ENCODE peak calls at places on chromosomes 12 and 14, in seven cellular contexts. R is stomach, J is sigmoid colon, D is upper lobe of left lung, E is transverse colon, G is HCT116, C is spleen. T is an unnamed sample.

GRCh38 chr14:95294320-95294719 is 25.4 kb downstream of the CLMN start:
- DNase-seq in R (no peak), J (no peak), D (no peak), E (no peak), G (no peak), C (no peak), T (no peak)

GRCh38 chr14:49303952-49304516 is 282.1 kb downstream of the RPS29 start:
- DNase-seq in R (no peak), J (no peak), D (no peak), E (no peak), G (no peak), C (no peak), T (no peak)

GRCh38 chr14:99968156-99968920 is 96.9 kb upstream of the EVL start:
- DNase-seq in R (no peak), J (no peak), D (no peak), E (no peak), G (no peak), C (no peak), T (no peak)

GRCh38 chr12:3246253-3246652 is 169.1 kb downstream of the TSPAN9 start:
- DNase-seq in R (no peak), J (no peak), D (no peak), E (no peak), G (no peak), C (no peak), T (no peak)

GRCh38 chr12:1531160-1531653 is 63.2 kb downstream of the FBXL14 start:
- DNase-seq in R (no peak), J (no peak), D (peak), E (no peak), G (no peak), C (no peak), T (no peak)

GRCh38 chr14:105022276-105022670 is 1.4 kb upstream of the CDCA4 start:
- DNase-seq in R (no peak), J (no peak), D (no peak), E (no peak), G (no peak), C (no peak), T (no peak)

GRCh38 chr12:98066251-98066650 is 449.1 kb upstream of the TMPO start:
- DNase-seq in R (no peak), J (no peak), D (no peak), E (no peak), G (no peak), C (no peak), T (no peak)

GRCh38 chr14:98437113-98437512 is 834.9 kb downstream of the BCL11B start:
- DNase-seq in R (no peak), J (no peak), D (no peak), E (no peak), G (no peak), C (no peak), T (no peak)

GRCh38 chr14:23324993-23325392 is 3.7 kb downstream of the PABPN1 start:
- DNase-seq in R (no peak), J (no peak), D (no peak), E (no peak), G (no peak), C (no peak), T (no peak)

GRCh38 chr12:67358686-67359374 is 89.7 kb downstream of the CAND1 start:
- DNase-seq in R (no peak), J (no peak), D (no peak), E (no peak), G (no peak), C (no peak), T (no peak)

GRCh38 chr12:121803861-121804416 is at the start of gene SETD1B:
- DNase-seq in R (peak), J (peak), D (peak), E (peak), G (no peak), C (peak), T (no peak)

GRCh38 chr12:51678086-51678724 is 87.2 kb downstream of the SCN8A start:
- DNase-seq in R (peak), J (no peak), D (no peak), E (peak), G (peak), C (no peak), T (no peak)

GRCh38 chr12:43965899-43966298 is 130.0 kb downstream of the TMEM117 start:
- DNase-seq in R (no peak), J (no peak), D (no peak), E (no peak), G (no peak), C (no peak), T (no peak)

GRCh38 chr12:29725587-29726320 is 58.0 kb downstream of the TMTC1 start:
- DNase-seq in R (no peak), J (peak), D (no peak), E (peak), G (no peak), C (no peak), T (no peak)

GRCh38 chr12:32768518-32768917 is 12.8 kb upstream of the YARS2 start:
- DNase-seq in R (no peak), J (no peak), D (no peak), E (no peak), G (no peak), C (no peak), T (no peak)

DNA sequence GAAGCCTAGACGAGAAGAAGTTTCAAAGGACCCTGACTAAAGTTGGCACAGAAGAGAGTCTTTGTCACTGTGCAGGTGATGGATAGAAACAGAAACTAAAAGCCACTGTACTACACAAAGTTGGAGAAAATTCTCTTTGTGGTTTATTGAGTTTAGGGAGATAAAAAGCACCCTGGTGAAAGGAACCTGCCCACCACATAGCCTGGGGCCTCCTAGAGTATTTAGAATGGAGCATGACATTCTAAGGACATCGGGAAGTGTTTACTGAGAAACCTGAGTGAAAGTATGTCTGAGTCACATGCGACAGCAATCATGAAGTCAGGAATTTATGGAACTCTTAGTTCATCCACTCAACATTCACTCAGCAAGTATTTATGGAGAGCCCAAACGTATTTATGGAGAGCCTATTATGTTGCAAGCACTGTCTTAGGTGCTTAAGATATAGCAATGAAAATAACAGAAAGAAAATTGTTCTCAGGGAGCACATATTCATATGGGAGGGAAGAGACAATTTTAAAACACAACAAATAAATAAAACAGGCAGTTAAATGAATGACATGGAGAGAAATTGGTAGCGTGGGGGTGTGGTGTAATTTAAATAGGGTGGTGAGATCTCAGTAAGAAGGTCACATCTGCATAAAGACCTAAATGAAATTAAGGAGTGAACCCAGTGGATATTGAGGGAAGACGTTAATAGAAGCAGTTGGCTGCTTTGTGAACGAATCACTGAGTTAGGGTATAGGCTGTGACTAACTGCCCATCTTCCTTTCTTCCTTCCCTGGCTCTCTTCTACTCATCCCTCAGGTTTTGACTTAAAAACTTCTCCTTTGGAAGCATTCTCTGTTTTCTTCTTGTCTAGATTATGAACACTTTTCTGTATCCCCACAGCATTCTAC is 65.0 kb downstream of the BTG1 start:
- DNase-seq in R (no peak), J (no peak), D (no peak), E (no peak), G (peak), C (no peak), T (no peak)
- H3K27ac ChIP-seq in R (no peak), J (no peak), D (peak), E (peak), G (peak), C (peak), T (peak)

GRCh38 chr12:111870216-111870615 is 28.2 kb downstream of the MAPKAPK5 start:
- DNase-seq in R (no peak), J (no peak), D (no peak), E (no peak), G (no peak), C (no peak), T (no peak)
- TF ChIP-seq POLR2AphosphoS5 in R (no peak), J (no peak), D (no peak), E (no peak), G (no peak), C (no peak), T (no peak)

DNA sequence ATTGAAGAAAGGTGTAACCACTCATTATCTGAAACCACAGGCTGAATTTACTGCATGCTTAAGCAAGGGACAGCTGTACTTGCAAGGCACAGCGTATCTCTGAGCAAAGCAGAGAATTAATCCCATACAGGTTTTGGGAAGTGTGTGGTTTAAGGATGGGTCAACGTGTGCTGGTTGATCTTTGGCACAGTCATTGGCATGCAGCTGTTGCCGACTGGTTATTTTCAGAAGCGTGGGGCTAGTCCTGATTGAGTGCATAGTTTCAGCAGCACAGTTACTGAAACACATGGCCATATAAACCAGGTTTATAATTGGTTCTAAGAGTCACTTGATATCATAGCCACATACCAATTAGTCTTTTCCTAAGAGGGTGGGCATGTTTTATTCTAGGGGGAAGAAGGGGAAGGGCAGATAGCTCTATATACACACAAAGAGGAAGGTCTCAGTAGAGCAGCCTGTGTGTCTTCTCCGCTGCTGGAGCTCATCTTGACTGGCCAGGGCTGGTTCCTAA is 10.9 kb upstream of the RPS6KL1 start:
- DNase-seq in R (no peak), J (no peak), D (no peak), E (no peak), G (no peak), C (peak), T (no peak)
- H3K27ac ChIP-seq in R (no peak), J (no peak), D (peak), E (no peak), G (no peak), C (no peak), T (no peak)

GRCh38 chr12:13206560-13206897 is 10.0 kb downstream of the EMP1 start:
- DNase-seq in R (no peak), J (no peak), D (no peak), E (no peak), G (no peak), C (no peak), T (no peak)

GRCh38 chr12:13204428-13204827 is 7.9 kb downstream of the EMP1 start:
- DNase-seq in R (no peak), J (no peak), D (no peak), E (no peak), G (no peak), C (no peak), T (no peak)

GRCh38 chr12:13200841-13201240 is 4.3 kb downstream of the EMP1 start:
- DNase-seq in R (no peak), J (no peak), D (no peak), E (no peak), G (no peak), C (no peak), T (no peak)

GRCh38 chr12:13205809-13206559 is 9.5 kb downstream of the EMP1 start:
- DNase-seq in R (no peak), J (no peak), D (no peak), E (no peak), G (peak), C (no peak), T (no peak)

DNA sequence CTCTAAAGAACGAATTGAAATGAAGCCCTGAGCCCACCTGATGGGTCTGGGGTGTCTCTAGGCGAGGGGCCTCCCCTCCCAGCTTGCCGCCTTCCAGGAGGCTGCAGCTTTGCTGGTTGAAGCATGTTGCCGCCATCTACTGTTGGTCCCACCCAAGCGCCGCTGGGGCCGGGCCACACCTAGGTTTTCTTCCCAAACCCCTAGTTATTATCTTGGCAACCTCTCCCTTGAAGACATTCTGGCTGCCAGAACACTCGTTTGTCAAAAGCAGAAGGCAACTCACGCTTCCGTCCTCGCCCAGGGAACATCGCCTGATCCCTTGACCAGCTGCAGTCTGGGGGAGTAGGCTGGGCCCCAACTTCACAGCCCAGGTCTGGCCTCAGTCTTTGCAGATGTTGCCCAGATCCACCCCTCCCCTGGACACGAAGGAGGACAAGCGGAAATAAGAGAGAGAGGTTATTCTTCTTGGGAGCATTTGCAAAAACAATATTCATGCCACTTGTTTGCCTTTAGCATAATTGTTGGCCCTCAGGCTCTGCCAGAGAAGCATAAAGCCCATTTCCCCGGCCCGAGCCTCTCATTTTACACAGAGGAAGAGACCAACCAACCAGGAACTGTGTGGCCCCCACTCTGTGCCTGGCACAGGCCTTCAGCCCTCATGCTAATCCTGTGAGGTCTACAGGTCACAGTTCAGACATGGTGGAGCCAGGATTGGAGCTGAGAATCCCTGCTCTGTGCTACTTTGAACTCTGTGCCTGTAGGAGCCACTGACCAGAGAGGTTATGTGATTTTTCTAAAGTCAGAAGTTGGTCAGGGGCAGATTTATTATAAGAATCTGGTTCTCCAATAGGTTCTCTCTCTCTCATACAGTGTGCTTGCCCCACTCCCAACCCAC is 6.7 kb downstream of the EMP1 start:
- DNase-seq in R (no peak), J (peak), D (peak), E (peak), G (no peak), C (no peak), T (no peak)
- TF ChIP-seq POLR2AphosphoS5 in R (no peak), J (no peak), D (peak), E (no peak), G (no peak), C (no peak), T (peak)

GRCh38 chr14:32559048-32559447 is 229.9 kb downstream of the AKAP6 start:
- DNase-seq in R (no peak), J (no peak), D (no peak), E (no peak), G (no peak), C (no peak), T (no peak)
- H3K27ac ChIP-seq in R (no peak), J (peak), D (no peak), E (peak), G (no peak), C (no peak), T (no peak)

DNA sequence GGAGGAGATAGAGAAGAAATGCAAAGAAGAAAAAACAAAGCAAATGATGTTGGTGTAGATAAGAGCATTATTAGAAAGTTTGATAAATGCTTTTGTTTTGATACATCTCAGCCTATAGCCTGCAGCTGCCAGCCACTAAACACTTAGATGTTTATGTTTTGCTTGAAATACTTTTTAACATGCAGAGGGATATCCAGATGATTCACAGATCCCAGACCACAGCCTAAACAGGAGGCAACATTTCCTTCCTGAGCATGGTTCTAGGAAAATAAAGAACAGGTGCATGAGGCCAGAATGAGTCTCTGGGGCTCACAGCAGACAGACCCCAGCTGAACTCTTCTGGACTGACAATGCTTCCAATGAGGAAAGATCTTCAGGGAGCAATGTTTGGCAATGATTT is 103.7 kb upstream of the EEA1 start:
- DNase-seq in R (no peak), J (no peak), D (no peak), E (no peak), G (no peak), C (no peak), T (no peak)
- TF ChIP-seq POLR2AphosphoS5 in R (no peak), J (no peak), D (no peak), E (no peak), G (no peak), C (no peak), T (no peak)

GRCh38 chr12:124140889-124141550 is 153.9 kb upstream of the RFLNA start:
- DNase-seq in R (no peak), J (no peak), D (no peak), E (no peak), G (no peak), C (no peak), T (no peak)
- H3K27ac ChIP-seq in R (no peak), J (no peak), D (no peak), E (no peak), G (no peak), C (no peak), T (no peak)